ENCODE peak calls at places on chromosomes 5 and 9, in eight cellular contexts. L is PC-3, O is OCI-LY7, R is HCT116, V is GM23248, Q is MM.1S, J is neural progenitor cell, P is SK-N-SH. A is an unnamed sample. For H3K9me3, the result is how much of the 10 kb centered on the place peaks cover.

GRCh38 chr5:177419045-177419444 is 7.4 kb upstream of the GRK6 start:
- DNase-seq in L (no peak), O (no peak), R (no peak), V (peak), Q (no peak), J (no peak), P (no peak), A (no peak)

GRCh38 chr5:141875795-141876627 is 2.2 kb downstream of the PCDH1 start:
- DNase-seq in L (peak), O (no peak), R (no peak), V (peak), Q (no peak), J (peak), P (peak), A (peak)

GRCh38 chr5:5344051-5344571 is 78.4 kb upstream of the ICE1 start:
- DNase-seq in L (no peak), O (no peak), R (no peak), V (no peak), Q (no peak), J (no peak), P (peak), A (no peak)

GRCh38 chr5:95808013-95808685 is 14.4 kb downstream of the GLRX start:
- DNase-seq in L (no peak), O (no peak), R (no peak), V (no peak), Q (no peak), J (no peak), P (no peak), A (no peak)

GRCh38 chr5:96776606-96777005 is 31.1 kb downstream of the ERAP1 start:
- DNase-seq in L (no peak), O (no peak), R (no peak), V (no peak), Q (no peak), J (no peak), P (no peak), A (no peak)

GRCh38 chr9:78044189-78044588 is 12.6 kb upstream of the GNAQ start:
- DNase-seq in L (no peak), O (no peak), R (no peak), V (no peak), Q (no peak), J (peak), P (no peak), A (no peak)

GRCh38 chr5:142542906-142543305 is 143.0 kb downstream of the FGF1 start:
- DNase-seq in L (no peak), O (no peak), R (no peak), V (peak), Q (no peak), J (no peak), P (no peak), A (no peak)

GRCh38 chr9:16307626-16308195 is 562.8 kb downstream of the BNC2 start:
- DNase-seq in L (no peak), O (no peak), R (no peak), V (no peak), Q (no peak), J (no peak), P (no peak), A (no peak)

GRCh38 chr5:149617760-149618306 is 36.5 kb downstream of the ARHGEF37 start:
- DNase-seq in L (no peak), O (peak), R (no peak), V (no peak), Q (no peak), J (no peak), P (no peak), A (no peak)

GRCh38 chr9:76023715-76024195 is 133.3 kb downstream of the PCSK5 start:
- DNase-seq in L (no peak), O (no peak), R (peak), V (no peak), Q (peak), J (no peak), P (no peak), A (no peak)

GRCh38 chr5:134873494-134873893 is 677 bp upstream of the TXNDC15 start:
- DNase-seq in L (no peak), O (peak), R (no peak), V (peak), Q (peak), J (peak), P (no peak), A (no peak)

GRCh38 chr9:82665324-82665723 is 397.6 kb downstream of the RASEF start:
- DNase-seq in L (peak), O (no peak), R (no peak), V (no peak), Q (no peak), J (no peak), P (no peak), A (no peak)

GRCh38 chr5:37787742-37788141 is 52.1 kb downstream of the GDNF start:
- DNase-seq in L (peak), O (no peak), R (no peak), V (peak), Q (no peak), J (no peak), P (no peak), A (no peak)

GRCh38 chr5:124746252-124746915 is at the start of gene ZNF608:
- DNase-seq in L (peak), O (peak), R (no peak), V (peak), Q (no peak), J (peak), P (no peak), A (peak)

GRCh38 chr5:6403416-6403815 is 25.1 kb upstream of the MED10 start:
- DNase-seq in L (no peak), O (no peak), R (no peak), V (no peak), Q (peak), J (no peak), P (no peak), A (no peak)

GRCh38 chr5:98144710-98145109 is 628.8 kb upstream of the RGMB start:
- DNase-seq in L (peak), O (no peak), R (no peak), V (no peak), Q (no peak), J (no peak), P (no peak), A (no peak)

GRCh38 chr5:108409781-108410180 is 27.9 kb upstream of the FBXL17 start:
- DNase-seq in L (no peak), O (no peak), R (no peak), V (no peak), Q (no peak), J (peak), P (no peak), A (no peak)

GRCh38 chr9:130466537-130467217 is 21.9 kb downstream of the ASS1 start:
- DNase-seq in L (no peak), O (no peak), R (no peak), V (no peak), Q (no peak), J (peak), P (no peak), A (no peak)

GRCh38 chr5:6585939-6586646 is 46.8 kb downstream of the NSUN2 start:
- DNase-seq in L (no peak), O (no peak), R (no peak), V (no peak), Q (no peak), J (no peak), P (no peak), A (no peak)

GRCh38 chr9:133956520-133957076 is 35.5 kb downstream of the VAV2 start:
- DNase-seq in L (no peak), O (peak), R (no peak), V (peak), Q (no peak), J (peak), P (peak), A (peak)

GRCh38 chr5:55936100-55936693 is 58.6 kb downstream of the IL6ST start:
- DNase-seq in L (peak), O (peak), R (peak), V (peak), Q (peak), J (peak), P (peak), A (peak)

GRCh38 chr5:35618297-35618636 is 604 bp downstream of the SPEF2 start:
- DNase-seq in L (peak), O (no peak), R (no peak), V (no peak), Q (no peak), J (no peak), P (no peak), A (no peak)

GRCh38 chr5:133406208-133406607 is 206.1 kb downstream of the FSTL4 start:
- DNase-seq in L (no peak), O (no peak), R (no peak), V (no peak), Q (no peak), J (no peak), P (no peak), A (no peak)

GRCh38 chr9:118577121-118577520 is 792.1 kb downstream of the BRINP1 start:
- DNase-seq in L (peak), O (no peak), R (no peak), V (peak), Q (no peak), J (no peak), P (no peak), A (no peak)

GRCh38 chr9:115141612-115142011 is 23.7 kb upstream of the TNC start:
- DNase-seq in L (peak), O (no peak), R (no peak), V (no peak), Q (no peak), J (no peak), P (no peak), A (no peak)

GRCh38 chr5:10854526-10855277 is 93.7 kb upstream of the DAP start:
- DNase-seq in L (no peak), O (no peak), R (no peak), V (peak), Q (no peak), J (no peak), P (no peak), A (no peak)

GRCh38 chr5:155455791-155456514 is 442.4 kb downstream of the KIF4B start:
- DNase-seq in L (no peak), O (no peak), R (no peak), V (no peak), Q (no peak), J (no peak), P (no peak), A (peak)

GRCh38 chr5:142012186-142012785 is 541 bp downstream of the GNPDA1 start:
- DNase-seq in L (peak), O (peak), R (peak), V (peak), Q (peak), J (peak), P (peak), A (peak)

GRCh38 chr9:113569472-113570060 is 106.0 kb downstream of the RGS3 start:
- DNase-seq in L (no peak), O (no peak), R (no peak), V (no peak), Q (no peak), J (no peak), P (no peak), A (no peak)

GRCh38 chr5:65535529-65535987 is 27.4 kb downstream of the CENPK start:
- DNase-seq in L (no peak), O (no peak), R (no peak), V (no peak), Q (no peak), J (no peak), P (no peak), A (no peak)

GRCh38 chr9:137156567-137157375 is 13.1 kb downstream of the LRRC26 start:
- DNase-seq in L (peak), O (peak), R (no peak), V (peak), Q (peak), J (peak), P (peak), A (peak)

GRCh38 chr5:33310471-33310870 is 130.3 kb upstream of the TARS1 start:
- DNase-seq in L (peak), O (no peak), R (no peak), V (peak), Q (no peak), J (no peak), P (no peak), A (no peak)

GRCh38 chr5:159777049-159777448 is 139.2 kb upstream of the ADRA1B start:
- DNase-seq in L (peak), O (no peak), R (no peak), V (no peak), Q (no peak), J (no peak), P (no peak), A (no peak)

GRCh38 chr9:4235951-4236804 is 63.7 kb downstream of the GLIS3 start:
- DNase-seq in L (peak), O (no peak), R (peak), V (peak), Q (no peak), J (no peak), P (no peak), A (peak)

DNA sequence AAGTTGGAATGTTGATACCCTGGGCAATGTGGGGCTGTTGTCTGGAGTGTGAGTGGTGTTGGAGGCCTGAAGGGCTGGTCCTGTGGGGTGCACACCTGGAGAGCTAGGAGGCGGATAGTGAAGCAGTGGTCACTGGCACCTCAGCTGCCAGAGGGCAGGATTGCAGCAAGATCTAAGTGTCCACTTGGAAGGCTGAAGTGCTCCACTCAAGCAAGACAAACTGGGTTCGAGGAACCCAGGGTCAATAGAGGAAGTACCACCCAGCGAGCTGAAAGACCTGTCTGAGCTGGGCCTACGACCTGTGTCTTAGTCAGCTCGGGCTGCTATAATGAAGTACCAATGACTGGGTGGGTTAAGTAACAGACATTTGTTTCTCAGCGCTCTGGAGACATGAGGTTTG is 39.7 kb upstream of the TJP2 start:
- DNase-seq in L (no peak), O (no peak), R (no peak), V (no peak), Q (no peak), J (no peak), P (no peak), A (no peak)
- TF ChIP-seq EZH2phosphoT487 in L (no peak), O (no peak), R (no peak), V (no peak), Q (no peak), J (no peak), P (no peak), A (no peak)

DNA sequence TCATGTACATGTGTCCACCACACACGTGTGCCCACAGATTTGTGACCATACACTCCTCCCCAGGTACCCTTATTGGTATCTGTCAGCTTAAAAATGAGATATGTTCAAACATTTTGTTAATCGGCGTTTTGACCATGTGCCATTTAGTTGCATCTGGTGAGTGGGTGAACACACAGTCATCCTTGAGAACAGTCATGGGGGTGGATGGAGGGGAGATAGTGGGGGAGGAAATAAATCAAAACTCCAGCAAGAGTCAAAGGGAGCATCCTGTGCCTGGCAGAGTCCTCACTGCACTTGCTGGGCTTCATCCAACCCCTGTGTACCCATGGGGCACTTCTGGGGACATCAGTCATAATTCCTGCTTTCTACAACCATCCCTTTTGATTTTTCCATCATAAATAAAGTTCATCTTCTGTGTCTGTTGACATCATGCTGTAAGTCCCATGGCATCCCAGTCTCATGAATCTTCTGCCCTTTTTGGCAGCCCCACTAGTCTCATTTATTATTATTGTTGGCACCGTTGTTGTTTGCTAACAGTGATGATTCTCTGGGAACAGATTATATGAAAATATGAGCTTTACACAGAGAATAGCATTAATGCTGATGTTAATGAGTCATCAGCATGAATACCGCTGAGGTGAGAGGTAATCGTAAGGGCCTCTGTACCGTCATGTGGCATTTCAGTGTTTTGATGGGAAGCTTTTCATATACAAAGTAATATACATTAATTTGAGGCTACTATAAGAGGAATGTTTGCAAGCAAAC is 24.4 kb upstream of the CLK4 start:
- DNase-seq in L (peak), O (no peak), R (no peak), V (peak), Q (no peak), J (no peak), P (no peak), A (no peak)
- H3K4me2 ChIP-seq in L (peak), O (no peak), R (no peak), V (no peak), Q (no peak), J (no peak), P (no peak), A (no peak)

GRCh38 chr5:1430121-1430795 is 15.0 kb downstream of the SLC6A3 start:
- DNase-seq in L (no peak), O (no peak), R (no peak), V (no peak), Q (no peak), J (no peak), P (no peak), A (no peak)
- H3K9me3 ChIP-seq in L (under half), O (under half), R (under half), V (under half), Q (under half), J (under half), P (under half), A (under half)

GRCh38 chr9:116270559-116270958 is 117.0 kb downstream of the PAPPA start:
- DNase-seq in L (no peak), O (no peak), R (no peak), V (peak), Q (no peak), J (no peak), P (no peak), A (no peak)

GRCh38 chr9:116264361-116264760 is 110.8 kb downstream of the PAPPA start:
- DNase-seq in L (no peak), O (no peak), R (no peak), V (no peak), Q (no peak), J (no peak), P (no peak), A (no peak)

GRCh38 chr9:116271307-116271706 is 117.7 kb downstream of the PAPPA start:
- DNase-seq in L (peak), O (no peak), R (no peak), V (no peak), Q (no peak), J (no peak), P (no peak), A (no peak)

GRCh38 chr9:116269250-116269649 is 115.7 kb downstream of the PAPPA start:
- DNase-seq in L (peak), O (no peak), R (no peak), V (peak), Q (no peak), J (no peak), P (no peak), A (no peak)

GRCh38 chr9:116267021-116267420 is 113.4 kb downstream of the PAPPA start:
- DNase-seq in L (no peak), O (no peak), R (no peak), V (peak), Q (no peak), J (no peak), P (no peak), A (no peak)
- TF ChIP-seq EZH2phosphoT487 in L (no peak), O (no peak), R (no peak), V (peak), Q (no peak), J (no peak), P (no peak), A (no peak)